ENCODE peak calls at places on chromosomes 13 and 19, in six cellular contexts. U is heart left ventricle, G is GM12878, B is tibial nerve, D is stomach, P is esophagus squamous epithelium. O is an unnamed sample.

GRCh38 chr19:58387338-58388174 is 487 bp downstream of the RPS5 start:
- DNase-seq in B (no peak), P (no peak), U (no peak), D (no peak), G (no peak), O (no peak)

GRCh38 chr13:110343241-110343865 is 36.3 kb downstream of the COL4A2 start:
- DNase-seq in P (no peak), B (no peak), U (no peak), G (no peak), D (no peak), O (no peak)

GRCh38 chr19:4066176-4066606 is 508 bp downstream of the ZBTB7A start:
- DNase-seq in U (no peak), B (no peak), P (no peak), G (no peak), D (no peak), O (peak)

GRCh38 chr13:29858667-29859066 is 8.2 kb upstream of the UBL3 start:
- DNase-seq in G (no peak), U (no peak), P (no peak), B (no peak), D (no peak), O (no peak)

GRCh38 chr13:113122571-113123225 is at the start of gene F10:
- DNase-seq in G (no peak), P (no peak), D (peak), B (peak), U (peak), O (peak)

GRCh38 chr19:54473071-54473941 is at the start of gene CDC42EP5:
- DNase-seq in U (peak), D (peak), P (no peak), B (peak), G (no peak), O (peak)

GRCh38 chr13:31192306-31192705 is 7.5 kb upstream of the B3GLCT start:
- DNase-seq in B (no peak), U (no peak), P (no peak), G (no peak), D (no peak), O (no peak)

GRCh38 chr19:55341191-55342043 is 1.7 kb downstream of the KMT5C start:
- DNase-seq in G (no peak), D (peak), P (no peak), U (peak), B (peak), O (peak)

GRCh38 chr13:46850214-46850613 is 46.6 kb downstream of the HTR2A start:
- DNase-seq in D (no peak), U (no peak), G (no peak), B (no peak), P (no peak), O (no peak)

GRCh38 chr13:80305737-80306136 is 35.2 kb downstream of the SPRY2 start:
- DNase-seq in D (no peak), U (no peak), G (no peak), P (no peak), B (no peak), O (no peak)

GRCh38 chr13:28753208-28753892 is 34.6 kb upstream of the SLC46A3 start:
- DNase-seq in D (peak), U (peak), B (peak), G (no peak), P (no peak), O (peak)

GRCh38 chr19:33868821-33869412 is 72.2 kb downstream of the KCTD15 start:
- DNase-seq in U (peak), D (peak), G (no peak), P (no peak), B (no peak), O (peak)

GRCh38 chr13:36919833-36920611 is at the start of gene SMAD9:
- DNase-seq in U (peak), P (no peak), B (peak), G (no peak), D (peak), O (peak)

GRCh38 chr13:51955841-51956603 is 55.2 kb downstream of the ATP7B start:
- DNase-seq in P (no peak), G (no peak), D (no peak), B (no peak), U (no peak), O (no peak)

GRCh38 chr19:15251749-15252397 is 19.6 kb upstream of the EPHX3 start:
- DNase-seq in P (no peak), U (peak), B (peak), D (peak), G (no peak), O (peak)

GRCh38 chr13:111314852-111315251 is 5.6 kb upstream of the TEX29 start:
- DNase-seq in P (no peak), D (no peak), U (no peak), B (no peak), G (no peak), O (no peak)

GRCh38 chr19:46955813-46956371 is 63.7 kb upstream of the NPAS1 start:
- DNase-seq in B (no peak), P (no peak), U (no peak), G (no peak), D (no peak), O (no peak)

GRCh38 chr19:29128203-29128602 is 84.7 kb downstream of the UQCRFS1 start:
- DNase-seq in B (no peak), D (no peak), G (no peak), U (no peak), P (no peak), O (peak)

GRCh38 chr19:58181902-58182576 is 822 bp upstream of the ZNF274 start:
- DNase-seq in G (no peak), U (peak), P (no peak), B (peak), D (peak), O (no peak)

DNA sequence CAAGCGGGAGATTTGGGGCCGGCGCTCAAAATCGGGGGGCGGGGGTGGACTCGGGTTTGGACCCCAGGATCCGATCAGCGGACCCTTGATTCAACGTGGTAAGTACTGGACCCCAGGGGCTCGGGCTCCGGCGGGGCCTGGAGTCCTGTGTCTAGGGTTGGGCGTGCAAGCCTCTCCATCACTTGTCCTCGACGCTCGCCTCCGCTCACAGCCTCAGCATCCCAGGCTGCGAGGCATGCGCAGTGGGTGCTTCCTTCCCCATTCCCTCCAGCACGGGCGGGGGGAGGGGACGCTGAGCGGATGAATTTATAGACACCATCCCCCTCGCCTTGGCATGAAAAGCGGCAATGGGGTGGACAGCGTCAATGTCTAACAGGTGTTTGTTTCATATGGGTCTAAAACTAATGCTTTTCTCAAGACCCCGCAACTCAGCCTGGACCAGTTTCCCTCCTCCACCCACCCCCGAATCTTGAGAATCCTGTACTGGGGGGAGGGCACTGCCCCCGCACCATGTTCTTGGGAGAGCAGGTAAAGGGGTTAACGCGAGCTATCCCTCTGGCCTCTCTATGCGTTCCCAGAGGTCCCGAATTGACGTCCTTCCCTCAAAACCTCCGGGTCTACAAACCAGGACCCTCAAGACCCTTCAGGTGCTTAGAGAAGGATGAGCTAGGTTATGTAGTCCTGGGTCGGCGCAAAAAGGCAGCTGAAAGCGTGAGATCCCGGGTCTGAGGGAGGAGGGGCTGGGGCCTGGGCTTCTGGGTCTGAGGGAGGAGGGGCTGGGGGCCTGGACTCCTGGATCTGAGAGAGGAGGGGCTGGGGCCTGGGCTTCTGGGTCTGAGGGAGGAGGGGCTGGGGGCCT is 556 bp downstream of the CPT1C start:
- DNase-seq in G (no peak), B (no peak), D (no peak), P (no peak), U (peak), O (no peak)
- TF ChIP-seq POLR2A in G (no peak), B (no peak), D (no peak), P (no peak), U (no peak), O (no peak)

GRCh38 chr19:17582613-17583012 is 27.2 kb downstream of the COLGALT1 start:
- DNase-seq in P (no peak), B (no peak), G (no peak), D (no peak), U (no peak), O (no peak)
- TF ChIP-seq CTCF in P (no peak), B (no peak), G (no peak), D (no peak), U (no peak), O (no peak)

GRCh38 chr13:65445340-65445739 is 1784.8 kb downstream of the PCDH9 start:
- DNase-seq in U (no peak), B (no peak), P (no peak), G (no peak), D (no peak), O (no peak)
- H3K4me3 ChIP-seq in U (no peak), B (no peak), P (no peak), G (no peak), D (no peak), O (no peak)

DNA sequence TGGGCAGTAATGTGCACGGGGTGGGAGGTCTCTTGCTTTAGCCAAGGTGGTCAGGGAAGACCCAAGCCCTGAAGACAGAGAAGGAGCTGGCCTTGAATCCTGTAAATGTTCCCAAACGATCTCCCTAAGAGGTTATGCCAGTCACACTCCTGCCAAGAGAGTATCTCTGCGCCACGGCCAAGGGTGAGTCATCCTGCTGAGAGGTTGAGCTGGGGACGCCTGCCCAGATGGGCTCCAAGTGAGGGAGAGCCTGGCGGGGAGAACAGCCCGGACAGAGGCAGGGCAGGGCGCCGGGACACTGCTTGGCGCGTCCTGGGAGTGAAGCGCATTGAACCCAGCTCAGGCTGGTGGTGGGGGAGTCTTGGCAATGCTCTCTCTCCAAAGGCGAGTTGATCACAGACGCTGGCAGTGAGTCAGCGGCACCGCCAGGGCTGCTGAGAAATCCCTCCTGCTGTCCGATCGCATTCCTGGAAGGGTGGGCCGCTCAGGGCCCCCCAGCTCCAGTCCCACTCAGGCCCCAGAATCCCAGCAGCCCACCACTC is 16.4 kb downstream of the SULT2B1 start:
- DNase-seq in G (no peak), U (peak), P (no peak), D (peak), B (peak), O (peak)
- TF ChIP-seq POLR2A in G (no peak), U (no peak), P (no peak), D (no peak), B (no peak), O (no peak)